ENCODE peak calls at places on chromosomes 12 and 14, in ten cellular contexts. I is heart left ventricle; J is osteocyte; K is B cell; O is GM23338; A is CD4-positive, alpha-beta T cell; U is left ventricle myocardium inferior; N is gastrocnemius medialis; M is heart right ventricle; L is glutamatergic neuron. Y is an unnamed sample.

GRCh38 chr12:48366131-48366530 is 15.4 kb upstream of the ZNF641 start:
- DNase-seq in I (no peak), J (no peak), K (no peak), O (peak), A (no peak), U (no peak), N (no peak), M (no peak), L (no peak), Y (no peak)

GRCh38 chr12:66679441-66680069 is 679 bp upstream of the GRIP1 start:
- DNase-seq in I (no peak), J (no peak), K (no peak), O (no peak), A (no peak), U (no peak), N (no peak), M (no peak), L (no peak), Y (no peak)

GRCh38 chr12:26493656-26494055 is 298.3 kb downstream of the SSPN start:
- DNase-seq in I (no peak), J (no peak), K (no peak), O (no peak), A (no peak), U (no peak), N (no peak), M (no peak), L (no peak), Y (no peak)

GRCh38 chr12:1575287-1575798 is 19.0 kb downstream of the FBXL14 start:
- DNase-seq in I (no peak), J (no peak), K (no peak), O (no peak), A (no peak), U (no peak), N (no peak), M (no peak), L (no peak), Y (no peak)

GRCh38 chr12:116483959-116484699 is 75.1 kb upstream of the MAP1LC3B2 start:
- DNase-seq in I (no peak), J (no peak), K (no peak), O (no peak), A (no peak), U (peak), N (no peak), M (no peak), L (peak), Y (no peak)

GRCh38 chr14:100440207-100440631 is 117.1 kb downstream of the SLC25A47 start:
- DNase-seq in I (peak), J (peak), K (peak), O (peak), A (peak), U (peak), N (peak), M (peak), L (peak), Y (peak)

GRCh38 chr12:121325922-121326396 is 26.3 kb downstream of the ANAPC5 start:
- DNase-seq in I (no peak), J (no peak), K (no peak), O (no peak), A (no peak), U (no peak), N (no peak), M (no peak), L (no peak), Y (no peak)

GRCh38 chr14:98932436-98933325 is 339.3 kb downstream of the BCL11B start:
- DNase-seq in I (no peak), J (no peak), K (no peak), O (no peak), A (no peak), U (no peak), N (no peak), M (no peak), L (no peak), Y (no peak)

GRCh38 chr14:67999693-68000384 is 180.3 kb downstream of the RAD51B start:
- DNase-seq in I (no peak), J (no peak), K (no peak), O (no peak), A (no peak), U (no peak), N (no peak), M (no peak), L (no peak), Y (no peak)

GRCh38 chr14:73743431-73743931 is 29.3 kb upstream of the PNMA1 start:
- DNase-seq in I (no peak), J (no peak), K (peak), O (no peak), A (peak), U (peak), N (no peak), M (no peak), L (no peak), Y (peak)

DNA sequence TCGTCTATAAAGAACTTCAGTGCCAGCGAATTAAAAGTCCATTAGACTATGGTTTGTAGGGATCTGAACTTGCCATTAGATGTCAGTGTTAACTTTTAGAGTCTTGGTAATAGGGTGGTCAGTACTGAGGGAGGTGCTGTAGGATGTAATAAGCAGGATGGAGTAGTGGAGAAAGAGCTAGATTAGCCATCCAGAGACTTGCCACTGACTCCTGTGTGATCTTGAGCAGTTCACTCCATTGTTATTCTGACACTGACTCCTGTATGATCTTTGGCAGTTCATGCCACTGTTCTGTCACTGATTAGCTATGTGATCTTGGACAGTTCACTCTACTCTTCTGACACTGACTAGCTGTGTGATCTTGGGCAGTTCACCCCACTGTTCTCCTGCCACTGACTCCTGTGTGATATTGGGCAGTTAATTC is 133.6 kb downstream of the TTLL5 start:
- DNase-seq in I (no peak), J (no peak), K (no peak), O (peak), A (no peak), U (no peak), N (no peak), M (no peak), L (no peak), Y (no peak)
- TF ChIP-seq CTCF in I (peak), J (peak), K (no peak), O (peak), A (no peak), U (peak), N (no peak), M (peak), L (no peak), Y (no peak)

GRCh38 chr12:107564946-107565345 is 120.7 kb upstream of the PWP1 start:
- DNase-seq in I (no peak), J (no peak), K (peak), O (peak), A (no peak), U (no peak), N (no peak), M (no peak), L (no peak), Y (no peak)
- TF ChIP-seq CTCF in I (no peak), J (no peak), K (no peak), O (peak), A (no peak), U (peak), N (no peak), M (no peak), L (no peak), Y (peak)

GRCh38 chr14:94857985-94858384 is 88.1 kb upstream of the GSC start:
- DNase-seq in I (no peak), J (no peak), K (no peak), O (no peak), A (no peak), U (peak), N (no peak), M (no peak), L (no peak), Y (no peak)
- TF ChIP-seq CTCF in I (no peak), J (no peak), K (no peak), O (no peak), A (no peak), U (no peak), N (no peak), M (no peak), L (no peak), Y (no peak)

GRCh38 chr14:56650075-56650474 is 70.5 kb downstream of the TMEM260 start:
- DNase-seq in I (no peak), J (no peak), K (no peak), O (no peak), A (no peak), U (no peak), N (no peak), M (peak), L (no peak), Y (no peak)
- TF ChIP-seq CTCF in I (no peak), J (no peak), K (no peak), O (no peak), A (no peak), U (no peak), N (no peak), M (no peak), L (no peak), Y (no peak)

GRCh38 chr12:77686760-77687159 is 143.9 kb upstream of the NAV3 start:
- DNase-seq in I (no peak), J (no peak), K (no peak), O (peak), A (no peak), U (no peak), N (no peak), M (no peak), L (no peak), Y (no peak)
- TF ChIP-seq CTCF in I (no peak), J (peak), K (no peak), O (peak), A (no peak), U (no peak), N (no peak), M (no peak), L (no peak), Y (no peak)

GRCh38 chr14:103546651-103547454 is 15.6 kb downstream of the BAG5 start:
- DNase-seq in I (peak), J (no peak), K (peak), O (peak), A (peak), U (peak), N (no peak), M (peak), L (peak), Y (peak)
- TF ChIP-seq CTCF in I (peak), J (peak), K (peak), O (peak), A (peak), U (peak), N (peak), M (peak), L (peak), Y (peak)

DNA sequence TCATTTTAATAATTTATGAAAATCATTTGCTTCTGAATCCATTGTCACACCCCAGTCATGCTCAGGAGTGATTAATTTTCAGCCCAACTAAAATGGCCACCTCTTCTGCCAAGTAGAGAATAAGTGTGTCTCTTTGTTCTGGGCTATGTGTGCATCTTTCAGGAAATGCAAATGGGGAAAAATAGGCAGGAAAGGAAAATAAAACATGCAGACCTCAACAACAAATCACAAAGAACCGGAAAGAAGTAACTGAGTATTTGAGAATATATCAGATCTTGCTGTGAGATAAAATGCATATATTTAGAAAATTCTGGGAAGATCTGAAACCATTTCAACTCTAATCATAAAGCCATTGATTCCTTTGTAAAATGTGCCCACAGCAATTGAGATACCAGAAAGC is 763.9 kb downstream of the GALC start:
- DNase-seq in I (no peak), J (no peak), K (no peak), O (no peak), A (no peak), U (no peak), N (no peak), M (no peak), L (no peak), Y (no peak)
- TF ChIP-seq CTCF in I (no peak), J (no peak), K (no peak), O (no peak), A (no peak), U (no peak), N (no peak), M (no peak), L (no peak), Y (no peak)

GRCh38 chr12:94134226-94134795 is 14.1 kb upstream of the PLXNC1 start:
- DNase-seq in I (no peak), J (no peak), K (peak), O (peak), A (no peak), U (no peak), N (no peak), M (no peak), L (no peak), Y (peak)
- TF ChIP-seq CTCF in I (peak), J (peak), K (peak), O (peak), A (peak), U (peak), N (peak), M (peak), L (peak), Y (peak)

Y was measured in GM10248.